ENCODE peak calls at places on chromosomes 12 and 14, in seven cellular contexts. W is HCT116, E is HepG2, Q is SK-N-SH, P is GM12878, B is H1, J is K562. L is an unnamed sample.

GRCh38 chr14:35113308-35113950 is 8.4 kb downstream of the PPP2R3C start:
- DNase-seq in W (no peak), E (no peak), Q (no peak), P (no peak), B (no peak), J (no peak), L (no peak)

GRCh38 chr12:74770552-74770951 is 232.9 kb downstream of the ATXN7L3B start:
- DNase-seq in W (no peak), E (no peak), Q (no peak), P (no peak), B (no peak), J (no peak), L (no peak)

GRCh38 chr14:96162265-96162664 is 42.4 kb upstream of the BDKRB2 start:
- DNase-seq in W (no peak), E (no peak), Q (no peak), P (no peak), B (no peak), J (no peak), L (no peak)

GRCh38 chr14:102481371-102481770 is 28.2 kb downstream of the ANKRD9 start:
- DNase-seq in W (no peak), E (no peak), Q (no peak), P (no peak), B (no peak), J (no peak), L (no peak)

GRCh38 chr12:122874081-122874480 is 21.8 kb downstream of the VPS37B start:
- DNase-seq in W (no peak), E (no peak), Q (no peak), P (no peak), B (no peak), J (no peak), L (no peak)

GRCh38 chr14:29913550-29913949 is 14.1 kb downstream of the PRKD1 start:
- DNase-seq in W (no peak), E (no peak), Q (no peak), P (no peak), B (no peak), J (no peak), L (no peak)

GRCh38 chr12:115155665-115156645 is 472.0 kb upstream of the TBX3 start:
- DNase-seq in W (no peak), E (no peak), Q (no peak), P (no peak), B (no peak), J (no peak), L (no peak)

GRCh38 chr12:54419088-54419887 is at the start of gene ITGA5:
- DNase-seq in W (peak), E (no peak), Q (peak), P (no peak), B (peak), J (peak), L (peak)

GRCh38 chr12:76876696-76877229 is 2.1 kb downstream of the CSRP2 start:
- DNase-seq in W (no peak), E (no peak), Q (no peak), P (no peak), B (no peak), J (no peak), L (no peak)

GRCh38 chr12:92593734-92594402 is 108.9 kb upstream of the PLEKHG7 start:
- DNase-seq in W (no peak), E (peak), Q (no peak), P (peak), B (no peak), J (no peak), L (no peak)

GRCh38 chr12:57864811-57865751 is 18.6 kb upstream of the CTDSP2 start:
- DNase-seq in W (peak), E (no peak), Q (no peak), P (no peak), B (peak), J (peak), L (peak)

GRCh38 chr12:81245918-81246611 is 168.2 kb downstream of the ACSS3 start:
- DNase-seq in W (no peak), E (no peak), Q (no peak), P (no peak), B (peak), J (no peak), L (no peak)

GRCh38 chr12:125377093-125377492 is 311.9 kb downstream of the AACS start:
- DNase-seq in W (no peak), E (no peak), Q (no peak), P (no peak), B (no peak), J (no peak), L (no peak)

GRCh38 chr14:90281261-90281660 is 24.9 kb downstream of the PSMC1 start:
- DNase-seq in W (no peak), E (no peak), Q (no peak), P (no peak), B (no peak), J (no peak), L (no peak)

GRCh38 chr12:66823857-66824570 is 145.1 kb upstream of the GRIP1 start:
- DNase-seq in W (no peak), E (no peak), Q (no peak), P (no peak), B (no peak), J (no peak), L (peak)

GRCh38 chr12:31959701-31960391 is 631 bp downstream of the RESF1 start:
- DNase-seq in W (no peak), E (peak), Q (peak), P (peak), B (no peak), J (peak), L (peak)

GRCh38 chr12:27057543-27057942 is 24.8 kb downstream of the C12orf71 start:
- DNase-seq in W (no peak), E (no peak), Q (no peak), P (no peak), B (no peak), J (no peak), L (peak)

GRCh38 chr12:18428416-18428815 is 167.1 kb downstream of the PIK3C2G start:
- DNase-seq in W (no peak), E (no peak), Q (no peak), P (no peak), B (no peak), J (no peak), L (peak)

GRCh38 chr12:86698581-86698980 is 442.4 kb upstream of the MGAT4C start:
- DNase-seq in W (no peak), E (no peak), Q (no peak), P (no peak), B (no peak), J (no peak), L (no peak)

GRCh38 chr12:92753976-92754885 is 51.4 kb downstream of the PLEKHG7 start:
- DNase-seq in W (no peak), E (no peak), Q (no peak), P (no peak), B (no peak), J (no peak), L (no peak)

GRCh38 chr14:61598980-61599379 is 96.3 kb upstream of the HIF1A start:
- DNase-seq in W (no peak), E (peak), Q (no peak), P (no peak), B (no peak), J (no peak), L (no peak)
- TF ChIP-seq JUND in W (no peak), E (no peak), Q (no peak), P (no peak), B (no peak), J (no peak), L (no peak)

DNA sequence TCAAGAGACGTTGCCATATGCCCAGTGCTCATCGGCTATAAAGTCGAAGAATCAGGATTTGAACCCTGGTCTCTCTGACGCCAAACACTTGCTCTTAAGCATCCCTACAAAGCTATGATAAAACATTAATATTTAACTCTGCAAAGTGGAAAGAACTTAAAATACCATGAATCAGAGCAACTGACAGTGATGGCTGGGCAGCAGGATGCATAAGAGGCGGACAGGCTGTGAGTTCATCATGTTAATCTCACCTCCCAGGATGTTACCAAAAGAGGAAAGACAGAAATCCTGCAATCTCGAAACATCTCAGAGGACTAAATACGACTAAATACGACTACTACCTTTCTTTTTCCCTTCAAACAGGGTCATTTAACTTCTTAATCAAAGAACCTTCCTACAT is 5.8 kb downstream of the DICER1 start:
- DNase-seq in W (no peak), E (no peak), Q (no peak), P (no peak), B (no peak), J (no peak), L (no peak)
- TF ChIP-seq JUND in W (no peak), E (no peak), Q (no peak), P (no peak), B (no peak), J (no peak), L (no peak)

DNA sequence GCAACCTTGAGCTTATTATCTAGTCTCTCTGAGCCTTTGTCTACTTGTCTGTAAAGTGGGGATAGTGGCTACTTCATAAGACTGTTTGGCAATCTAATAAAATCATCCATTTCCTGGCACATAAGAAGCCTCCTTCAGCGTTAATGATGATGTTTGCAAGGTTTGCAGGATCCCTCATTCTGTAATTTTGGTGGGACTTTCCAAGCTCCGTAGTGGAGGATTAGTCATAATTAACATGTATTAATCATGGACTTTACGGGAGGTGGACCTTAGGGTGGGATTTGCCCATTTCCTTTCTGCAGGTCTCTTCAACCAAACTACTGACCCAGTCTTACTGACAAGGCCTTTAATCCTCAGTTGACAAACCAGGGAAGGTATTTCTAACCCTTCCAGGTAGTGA is 66.2 kb downstream of the NTF3 start:
- DNase-seq in W (no peak), E (no peak), Q (no peak), P (no peak), B (no peak), J (no peak), L (no peak)
- TF ChIP-seq JUND in W (no peak), E (no peak), Q (no peak), P (no peak), B (no peak), J (no peak), L (no peak)

GRCh38 chr14:99127651-99128167 is 144.3 kb downstream of the BCL11B start:
- DNase-seq in W (no peak), E (no peak), Q (no peak), P (no peak), B (peak), J (no peak), L (no peak)
- TF ChIP-seq JUND in W (no peak), E (no peak), Q (no peak), P (no peak), B (no peak), J (no peak), L (no peak)

DNA sequence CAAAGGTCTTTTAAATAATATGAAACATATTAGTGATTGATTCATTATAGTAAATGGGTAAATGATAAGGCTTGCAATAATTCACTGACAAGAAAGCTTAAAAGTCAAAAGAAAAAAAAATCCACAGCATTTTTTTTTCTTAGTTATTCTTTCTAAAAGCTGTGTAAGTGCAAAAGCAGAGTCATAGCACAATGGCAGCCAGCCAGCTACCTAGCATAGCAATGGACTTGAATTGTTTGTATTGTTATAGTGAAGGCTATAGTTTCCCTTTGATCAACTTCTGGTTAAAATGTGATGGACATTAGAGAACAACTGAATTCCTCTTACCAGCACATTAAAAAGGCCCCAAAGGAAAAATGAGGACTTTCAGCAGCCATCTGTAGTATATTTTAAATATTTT is 232.1 kb downstream of the NAV3 start:
- DNase-seq in W (no peak), E (peak), Q (no peak), P (no peak), B (no peak), J (no peak), L (no peak)
- TF ChIP-seq JUND in W (no peak), E (no peak), Q (no peak), P (no peak), B (no peak), J (no peak), L (no peak)

GRCh38 chr14:99570542-99571302 is 33.3 kb downstream of the CCDC85C start:
- DNase-seq in W (no peak), E (no peak), Q (no peak), P (no peak), B (no peak), J (no peak), L (no peak)

GRCh38 chr14:99569725-99570541 is 34.1 kb downstream of the CCDC85C start:
- DNase-seq in W (no peak), E (no peak), Q (no peak), P (no peak), B (no peak), J (no peak), L (no peak)

GRCh38 chr14:99572173-99572999 is 31.6 kb downstream of the CCDC85C start:
- DNase-seq in W (no peak), E (no peak), Q (peak), P (no peak), B (no peak), J (peak), L (no peak)

GRCh38 chr14:99573000-99573330 is 31.0 kb downstream of the CCDC85C start:
- DNase-seq in W (no peak), E (no peak), Q (no peak), P (no peak), B (no peak), J (no peak), L (no peak)

DNA sequence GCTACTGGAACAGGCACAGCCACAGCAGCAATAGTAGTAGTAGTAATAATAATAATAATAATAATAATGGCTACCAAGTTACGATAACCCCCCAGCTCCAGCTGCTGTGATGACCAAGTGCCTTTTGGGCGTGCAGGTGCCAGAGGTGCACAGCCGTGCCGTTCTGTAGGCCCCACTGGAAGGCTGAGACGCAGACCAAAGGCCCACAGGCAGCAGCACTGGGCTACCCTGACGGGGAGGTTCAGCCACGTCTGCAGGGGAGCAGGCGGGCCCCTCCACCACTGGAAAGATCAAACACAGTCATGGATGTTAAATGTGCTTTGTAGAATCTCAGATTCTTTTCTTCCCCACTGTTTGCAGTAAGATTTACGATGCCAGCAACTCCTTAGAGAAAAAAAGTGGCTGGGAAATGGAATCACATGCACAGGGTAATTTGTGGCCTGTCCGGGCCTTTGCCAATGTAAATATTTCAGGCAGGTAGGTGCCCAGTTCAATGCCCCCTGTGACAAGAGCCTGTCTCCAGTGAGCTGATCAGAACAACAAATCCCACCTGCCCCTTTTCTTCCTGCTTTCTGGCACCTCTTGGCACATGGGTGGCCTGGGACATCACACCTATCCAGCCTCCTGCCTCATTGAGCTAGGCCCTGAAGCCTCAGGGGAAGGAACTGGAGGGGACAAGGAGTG is 32.6 kb downstream of the CCDC85C start:
- DNase-seq in W (no peak), E (no peak), Q (no peak), P (no peak), B (no peak), J (no peak), L (peak)
- TF ChIP-seq JUND in W (no peak), E (no peak), Q (no peak), P (no peak), B (no peak), J (no peak), L (no peak)